ENCODE peak calls at places on chromosomes 7 and 10, in six cellular contexts. One of them, this sample, is unnamed.

GRCh38 chr10:28217848-28218247 is 85.0 kb downstream of the MPP7 start:
- DNase-seq in fibroblast of lung: peak; percentile 97
- DNase-seq in A549: no peak
- DNase-seq in CD8-positive, alpha-beta T cell: no peak
- DNase-seq in thyroid gland: no peak
- DNase-seq in uterus: no peak
- DNase-seq in this sample: no peak

GRCh38 chr7:44103941-44104879 is at the start of gene AEBP1:
- DNase-seq in fibroblast of lung: peak; percentile 46
- DNase-seq in thyroid gland: no peak
- DNase-seq in uterus: peak; percentile 63
- DNase-seq in A549: no peak
- DNase-seq in CD8-positive, alpha-beta T cell: peak; percentile 29
- DNase-seq in this sample: no peak

GRCh38 chr7:123916240-123916724 is 8.8 kb upstream of the SPAM1 start:
- DNase-seq in CD8-positive, alpha-beta T cell: no peak
- DNase-seq in thyroid gland: no peak
- DNase-seq in uterus: no peak
- DNase-seq in fibroblast of lung: peak; percentile 6
- DNase-seq in A549: peak; percentile 3
- DNase-seq in this sample: no peak

GRCh38 chr7:139702313-139702731 is 75.5 kb downstream of the HIPK2 start:
- DNase-seq in uterus: no peak
- DNase-seq in fibroblast of lung: no peak
- DNase-seq in thyroid gland: no peak
- DNase-seq in CD8-positive, alpha-beta T cell: no peak
- DNase-seq in A549: no peak
- DNase-seq in this sample: no peak

GRCh38 chr10:124602646-124603365 is 141.2 kb downstream of the LHPP start:
- DNase-seq in CD8-positive, alpha-beta T cell: no peak
- DNase-seq in A549: no peak
- DNase-seq in fibroblast of lung: no peak
- DNase-seq in thyroid gland: peak; percentile 41
- DNase-seq in uterus: no peak
- DNase-seq in this sample: no peak

GRCh38 chr7:75808106-75808505 is 5.5 kb downstream of the CCL24 start:
- DNase-seq in fibroblast of lung: no peak
- DNase-seq in CD8-positive, alpha-beta T cell: no peak
- DNase-seq in thyroid gland: no peak
- DNase-seq in A549: no peak
- DNase-seq in uterus: no peak
- DNase-seq in this sample: no peak

GRCh38 chr7:157506268-157506667 is 169.5 kb downstream of the DNAJB6 start:
- DNase-seq in uterus: no peak
- DNase-seq in fibroblast of lung: no peak
- DNase-seq in CD8-positive, alpha-beta T cell: no peak
- DNase-seq in A549: no peak
- DNase-seq in thyroid gland: no peak
- DNase-seq in this sample: peak; percentile 4

GRCh38 chr10:4650572-4650971 is 175.4 kb upstream of the AKR1E2 start:
- DNase-seq in uterus: no peak
- DNase-seq in A549: no peak
- DNase-seq in fibroblast of lung: no peak
- DNase-seq in CD8-positive, alpha-beta T cell: no peak
- DNase-seq in thyroid gland: no peak
- DNase-seq in this sample: no peak

GRCh38 chr10:15370741-15371701 is at the start of gene FAM171A1:
- DNase-seq in A549: peak; percentile 68
- DNase-seq in uterus: peak; percentile 51
- DNase-seq in CD8-positive, alpha-beta T cell: peak; percentile 57
- DNase-seq in fibroblast of lung: peak; percentile 52
- DNase-seq in thyroid gland: peak; percentile 59
- DNase-seq in this sample: peak; percentile 37

GRCh38 chr10:110642204-110642979 is 1.7 kb upstream of the RBM20 start:
- DNase-seq in fibroblast of lung: no peak
- DNase-seq in uterus: no peak
- DNase-seq in A549: no peak
- DNase-seq in thyroid gland: no peak
- DNase-seq in CD8-positive, alpha-beta T cell: no peak
- DNase-seq in this sample: no peak

GRCh38 chr7:132783824-132784223 is 207.6 kb upstream of the PLXNA4 start:
- DNase-seq in CD8-positive, alpha-beta T cell: no peak
- DNase-seq in uterus: no peak
- DNase-seq in thyroid gland: no peak
- DNase-seq in A549: peak; percentile 67
- DNase-seq in fibroblast of lung: peak; percentile 97
- DNase-seq in this sample: no peak

GRCh38 chr7:78125884-78126283 is 327.3 kb downstream of the PHTF2 start:
- DNase-seq in thyroid gland: no peak
- DNase-seq in A549: no peak
- DNase-seq in CD8-positive, alpha-beta T cell: no peak
- DNase-seq in fibroblast of lung: peak; percentile 52
- DNase-seq in uterus: no peak
- DNase-seq in this sample: no peak

GRCh38 chr7:127876393-127876792 is 154.8 kb downstream of the LRRC4 start:
- DNase-seq in fibroblast of lung: peak; percentile 64
- DNase-seq in thyroid gland: no peak
- DNase-seq in A549: no peak
- DNase-seq in uterus: no peak
- DNase-seq in CD8-positive, alpha-beta T cell: no peak
- DNase-seq in this sample: no peak

GRCh38 chr7:80411621-80412020 is 100.2 kb downstream of the GNAT3 start:
- DNase-seq in uterus: no peak
- DNase-seq in A549: no peak
- DNase-seq in fibroblast of lung: no peak
- DNase-seq in thyroid gland: no peak
- DNase-seq in CD8-positive, alpha-beta T cell: no peak
- DNase-seq in this sample: no peak

GRCh38 chr10:96380821-96381220 is 22.0 kb upstream of the OPALIN start:
- DNase-seq in thyroid gland: no peak
- DNase-seq in A549: no peak
- DNase-seq in CD8-positive, alpha-beta T cell: no peak
- DNase-seq in fibroblast of lung: peak; percentile 11
- DNase-seq in uterus: no peak
- DNase-seq in this sample: no peak

GRCh38 chr7:137269240-137269639 is 74.3 kb downstream of the PTN start:
- DNase-seq in CD8-positive, alpha-beta T cell: no peak
- DNase-seq in fibroblast of lung: no peak
- DNase-seq in thyroid gland: no peak
- DNase-seq in A549: no peak
- DNase-seq in uterus: no peak
- DNase-seq in this sample: peak; percentile 32

GRCh38 chr7:45681596-45682357 is 107.6 kb downstream of the ADCY1 start:
- DNase-seq in A549: no peak
- DNase-seq in uterus: no peak
- DNase-seq in thyroid gland: no peak
- DNase-seq in CD8-positive, alpha-beta T cell: no peak
- DNase-seq in fibroblast of lung: peak; percentile 1
- DNase-seq in this sample: peak; percentile 7

GRCh38 chr7:52911795-52912194 is 123.6 kb upstream of the POM121L12 start:
- DNase-seq in A549: no peak
- DNase-seq in CD8-positive, alpha-beta T cell: no peak
- DNase-seq in fibroblast of lung: no peak
- DNase-seq in uterus: no peak
- DNase-seq in thyroid gland: no peak
- DNase-seq in this sample: no peak

GRCh38 chr10:130763491-130763890 is 548.0 kb downstream of the TCERG1L start:
- DNase-seq in CD8-positive, alpha-beta T cell: no peak
- DNase-seq in thyroid gland: no peak
- DNase-seq in uterus: no peak
- DNase-seq in fibroblast of lung: no peak
- DNase-seq in A549: no peak
- DNase-seq in this sample: no peak

GRCh38 chr7:68866136-68866535 is 732.1 kb upstream of the AUTS2 start:
- DNase-seq in thyroid gland: no peak
- DNase-seq in fibroblast of lung: no peak
- DNase-seq in CD8-positive, alpha-beta T cell: no peak
- DNase-seq in uterus: no peak
- DNase-seq in A549: no peak
- DNase-seq in this sample: no peak

GRCh38 chr7:51357821-51358220 is 41.2 kb upstream of the COBL start:
- DNase-seq in A549: no peak
- DNase-seq in CD8-positive, alpha-beta T cell: no peak
- DNase-seq in thyroid gland: no peak
- DNase-seq in fibroblast of lung: no peak
- DNase-seq in uterus: no peak
- DNase-seq in this sample: no peak

GRCh38 chr7:265192-265997 is 24.6 kb upstream of the FOXL3 start:
- DNase-seq in uterus: no peak
- DNase-seq in A549: no peak
- DNase-seq in thyroid gland: no peak
- DNase-seq in fibroblast of lung: no peak
- DNase-seq in CD8-positive, alpha-beta T cell: no peak
- DNase-seq in this sample: no peak

GRCh38 chr7:107742678-107743566 is 1.0 kb upstream of the CBLL1 start:
- DNase-seq in A549: peak; percentile 51
- DNase-seq in thyroid gland: peak; percentile 74
- DNase-seq in CD8-positive, alpha-beta T cell: no peak
- DNase-seq in uterus: no peak
- DNase-seq in fibroblast of lung: no peak
- DNase-seq in this sample: no peak

GRCh38 chr10:18719811-18720210 is 60.6 kb downstream of the ARL5B start:
- DNase-seq in fibroblast of lung: peak; percentile 35
- DNase-seq in CD8-positive, alpha-beta T cell: no peak
- DNase-seq in uterus: no peak
- DNase-seq in thyroid gland: no peak
- DNase-seq in A549: no peak
- DNase-seq in this sample: no peak

GRCh38 chr10:17228081-17229015 is at the start of gene VIM:
- DNase-seq in thyroid gland: peak; percentile 85
- DNase-seq in CD8-positive, alpha-beta T cell: peak; percentile 89
- DNase-seq in fibroblast of lung: peak; percentile 98
- DNase-seq in uterus: peak; percentile 92
- DNase-seq in A549: peak; percentile 87
- DNase-seq in this sample: peak; percentile 92

GRCh38 chr7:1291846-1292765 is 59.4 kb downstream of the UNCX start:
- DNase-seq in CD8-positive, alpha-beta T cell: no peak
- DNase-seq in uterus: no peak
- DNase-seq in A549: no peak
- DNase-seq in fibroblast of lung: no peak
- DNase-seq in thyroid gland: no peak
- DNase-seq in this sample: no peak

GRCh38 chr7:36336380-36336779 is 53.3 kb upstream of the ANLN start:
- DNase-seq in fibroblast of lung: no peak
- DNase-seq in thyroid gland: no peak
- DNase-seq in uterus: no peak
- DNase-seq in A549: no peak
- DNase-seq in CD8-positive, alpha-beta T cell: no peak
- DNase-seq in this sample: no peak

GRCh38 chr10:93973748-93974445 is 19.8 kb upstream of the PLCE1 start:
- DNase-seq in A549: no peak
- DNase-seq in CD8-positive, alpha-beta T cell: no peak
- DNase-seq in fibroblast of lung: no peak
- DNase-seq in thyroid gland: no peak
- DNase-seq in uterus: no peak
- DNase-seq in this sample: no peak

GRCh38 chr10:93980486-93980885 is 13.2 kb upstream of the PLCE1 start:
- DNase-seq in thyroid gland: no peak
- DNase-seq in A549: no peak
- DNase-seq in uterus: no peak
- DNase-seq in fibroblast of lung: no peak
- DNase-seq in CD8-positive, alpha-beta T cell: no peak
- DNase-seq in this sample: no peak

GRCh38 chr10:93977442-93977841 is 16.3 kb upstream of the PLCE1 start:
- DNase-seq in fibroblast of lung: no peak
- DNase-seq in uterus: no peak
- DNase-seq in thyroid gland: no peak
- DNase-seq in A549: no peak
- DNase-seq in CD8-positive, alpha-beta T cell: no peak
- DNase-seq in this sample: no peak
- TF ChIP-seq CTCF in fibroblast of lung: peak; percentile 6
- TF ChIP-seq CTCF in uterus: no peak
- TF ChIP-seq CTCF in thyroid gland: no peak
- TF ChIP-seq CTCF in A549: no peak
- TF ChIP-seq CTCF in CD8-positive, alpha-beta T cell: no peak
- TF ChIP-seq CTCF in this sample: no peak

GRCh38 chr10:101216631-101217425 is 12.4 kb downstream of the LBX1 start:
- DNase-seq in uterus: no peak
- DNase-seq in A549: no peak
- DNase-seq in thyroid gland: no peak
- DNase-seq in fibroblast of lung: no peak
- DNase-seq in CD8-positive, alpha-beta T cell: no peak
- DNase-seq in this sample: no peak
- H3K4me1 ChIP-seq in uterus: peaks cover 11% of the 10 kb centered on the region
- H3K4me1 ChIP-seq in A549: peaks cover 3% of the 10 kb centered on the region
- H3K4me1 ChIP-seq in thyroid gland: peaks cover 10% of the 10 kb centered on the region
- H3K4me1 ChIP-seq in fibroblast of lung: no peaks in the 10 kb centered on the region
- H3K4me1 ChIP-seq in CD8-positive, alpha-beta T cell: peaks cover 40% of the 10 kb centered on the region
- H3K4me1 ChIP-seq in this sample: peaks cover 16% of the 10 kb centered on the region

GRCh38 chr7:100496509-100496908 is 12.8 kb downstream of the NYAP1 start:
- DNase-seq in fibroblast of lung: no peak
- DNase-seq in CD8-positive, alpha-beta T cell: no peak
- DNase-seq in uterus: no peak
- DNase-seq in thyroid gland: no peak
- DNase-seq in A549: no peak
- DNase-seq in this sample: no peak

GRCh38 chr7:100492738-100493475 is 9.2 kb downstream of the NYAP1 start:
- DNase-seq in thyroid gland: no peak
- DNase-seq in A549: no peak
- DNase-seq in CD8-positive, alpha-beta T cell: no peak
- DNase-seq in uterus: no peak
- DNase-seq in fibroblast of lung: no peak
- DNase-seq in this sample: no peak

GRCh38 chr7:100490483-100491191 is 6.9 kb downstream of the NYAP1 start:
- DNase-seq in A549: no peak
- DNase-seq in uterus: no peak
- DNase-seq in thyroid gland: no peak
- DNase-seq in fibroblast of lung: no peak
- DNase-seq in CD8-positive, alpha-beta T cell: no peak
- DNase-seq in this sample: no peak

GRCh38 chr7:100491192-100491578 is 7.5 kb downstream of the NYAP1 start:
- DNase-seq in A549: no peak
- DNase-seq in uterus: no peak
- DNase-seq in fibroblast of lung: no peak
- DNase-seq in thyroid gland: no peak
- DNase-seq in CD8-positive, alpha-beta T cell: no peak
- DNase-seq in this sample: no peak

GRCh38 chr7:100493476-100494264 is 9.9 kb downstream of the NYAP1 start:
- DNase-seq in fibroblast of lung: peak; percentile 38
- DNase-seq in A549: no peak
- DNase-seq in CD8-positive, alpha-beta T cell: peak; percentile 54
- DNase-seq in uterus: peak; percentile 45
- DNase-seq in thyroid gland: peak; percentile 67
- DNase-seq in this sample: no peak
- TF ChIP-seq CTCF in fibroblast of lung: peak; percentile 5
- TF ChIP-seq CTCF in A549: no peak
- TF ChIP-seq CTCF in CD8-positive, alpha-beta T cell: no peak
- TF ChIP-seq CTCF in uterus: no peak
- TF ChIP-seq CTCF in thyroid gland: no peak
- TF ChIP-seq CTCF in this sample: no peak

GRCh38 chr7:98539865-98540264 is 77.2 kb upstream of the NPTX2 start:
- DNase-seq in CD8-positive, alpha-beta T cell: no peak
- DNase-seq in thyroid gland: no peak
- DNase-seq in uterus: no peak
- DNase-seq in fibroblast of lung: no peak
- DNase-seq in A549: no peak
- DNase-seq in this sample: no peak

GRCh38 chr7:98536803-98537202 is 80.3 kb upstream of the NPTX2 start:
- DNase-seq in CD8-positive, alpha-beta T cell: no peak
- DNase-seq in A549: no peak
- DNase-seq in uterus: no peak
- DNase-seq in fibroblast of lung: no peak
- DNase-seq in thyroid gland: no peak
- DNase-seq in this sample: no peak

GRCh38 chr7:98541101-98541500 is 76.0 kb upstream of the NPTX2 start:
- DNase-seq in CD8-positive, alpha-beta T cell: no peak
- DNase-seq in uterus: no peak
- DNase-seq in thyroid gland: no peak
- DNase-seq in fibroblast of lung: no peak
- DNase-seq in A549: no peak
- DNase-seq in this sample: no peak
- H3K4me1 ChIP-seq in CD8-positive, alpha-beta T cell: no peaks in the 10 kb centered on the region
- H3K4me1 ChIP-seq in uterus: no peaks in the 10 kb centered on the region
- H3K4me1 ChIP-seq in thyroid gland: no peaks in the 10 kb centered on the region
- H3K4me1 ChIP-seq in fibroblast of lung: no peaks in the 10 kb centered on the region
- H3K4me1 ChIP-seq in A549: no peaks in the 10 kb centered on the region
- H3K4me1 ChIP-seq in this sample: no peaks in the 10 kb centered on the region